ENCODE peak calls at places on chromosome 22, in ten cellular contexts. J, K, L, G, C, F, M, Z, I and X are unnamed samples.

GRCh38 chr22:38832005-38832978 is 11.5 kb downstream of the NPTXR start:
- DNase-seq in J (no peak), K (no peak), L (no peak), G (no peak), C (no peak), F (no peak), M (no peak), Z (no peak), I (no peak), X (no peak)

GRCh38 chr22:23431337-23432072 is 148.6 kb downstream of the IGLL1 start:
- DNase-seq in J (peak; percentile 2), K (no peak), L (no peak), G (no peak), C (no peak), F (no peak), M (no peak), Z (peak; percentile 94), I (no peak), X (peak; percentile 9)

GRCh38 chr22:44486538-44486937 is 11.5 kb downstream of the RTL6 start:
- DNase-seq in J (no peak), K (no peak), L (no peak), G (no peak), C (no peak), F (peak; percentile 16), M (no peak), Z (no peak), I (no peak), X (no peak)

GRCh38 chr22:17056058-17056457 is 28.7 kb upstream of the IL17RA start:
- DNase-seq in J (no peak), K (no peak), L (no peak), G (no peak), C (no peak), F (no peak), M (no peak), Z (no peak), I (no peak), X (no peak)

GRCh38 chr22:38417252-38418060 is 37.5 kb downstream of the KCNJ4 start:
- DNase-seq in J (no peak), K (no peak), L (no peak), G (no peak), C (no peak), F (no peak), M (no peak), Z (no peak), I (no peak), X (no peak)

GRCh38 chr22:32619614-32620426 is 145.2 kb downstream of the FBXO7 start:
- DNase-seq in J (peak; percentile 49), K (no peak), L (no peak), G (no peak), C (no peak), F (peak; percentile 61), M (no peak), Z (peak; percentile 83), I (no peak), X (no peak)

GRCh38 chr22:35766654-35767580 is 49.2 kb downstream of the APOL5 start:
- DNase-seq in J (peak; percentile 52), K (no peak), L (no peak), G (no peak), C (no peak), F (peak; percentile 57), M (peak; percentile 25), Z (no peak), I (peak; percentile 56), X (peak; percentile 50)

GRCh38 chr22:35632902-35633301 is 15.3 kb upstream of the APOL6 start:
- DNase-seq in J (no peak), K (no peak), L (no peak), G (no peak), C (no peak), F (no peak), M (no peak), Z (no peak), I (no peak), X (no peak)

GRCh38 chr22:32378703-32379272 is 21.1 kb downstream of the RFPL3 start:
- DNase-seq in J (peak; percentile 29), K (no peak), L (no peak), G (no peak), C (peak; percentile 39), F (peak; percentile 24), M (peak; percentile 42), Z (peak; percentile 61), I (peak; percentile 93), X (peak; percentile 51)

GRCh38 chr22:20198527-20199319 is 47.9 kb upstream of the CCDC188 start:
- DNase-seq in J (no peak), K (peak; percentile 34), L (no peak), G (no peak), C (no peak), F (peak; percentile 60), M (no peak), Z (no peak), I (no peak), X (no peak)
- H3K4me3 ChIP-seq in J (no peak overlapping the region), K (no peak overlapping the region), L (no peak overlapping the region), G (no peak overlapping the region), C (no peak overlapping the region), F (no peak overlapping the region), M (no peak overlapping the region), Z (no peak overlapping the region), I (no peak overlapping the region), X (no peak overlapping the region)

GRCh38 chr22:49963647-49964026 is 3.1 kb downstream of the PIM3 start:
- DNase-seq in J (no peak), K (peak; percentile 47), L (no peak), G (no peak), C (peak; percentile 64), F (no peak), M (no peak), Z (no peak), I (no peak), X (no peak)
- H3K4me3 ChIP-seq in J (peak overlapping the region; percentile 82), K (peak overlapping the region; percentile 69), L (no peak overlapping the region), G (peak overlapping the region; percentile 92), C (no peak overlapping the region), F (peak overlapping the region; percentile 81), M (peak overlapping the region; percentile 98), Z (peak overlapping the region; percentile 8), I (no peak overlapping the region), X (peak overlapping the region; percentile 80)

GRCh38 chr22:40953446-40953845 is 2.3 kb downstream of the RBX1 start:
- DNase-seq in J (no peak), K (no peak), L (no peak), G (no peak), C (no peak), F (peak; percentile 46), M (no peak), Z (peak; percentile 4), I (no peak), X (no peak)

GRCh38 chr22:40954095-40954494 is 2.9 kb downstream of the RBX1 start:
- DNase-seq in J (no peak), K (no peak), L (no peak), G (no peak), C (no peak), F (no peak), M (no peak), Z (no peak), I (no peak), X (no peak)

GRCh38 chr22:40951795-40952602 is 821 bp downstream of the RBX1 start:
- DNase-seq in J (peak; percentile 19), K (no peak), L (no peak), G (no peak), C (no peak), F (no peak), M (peak; percentile 17), Z (no peak), I (peak; percentile 23), X (peak; percentile 9)

GRCh38 chr22:40955516-40955915 is 4.3 kb downstream of the RBX1 start:
- DNase-seq in J (peak; percentile 40), K (no peak), L (peak; percentile 60), G (no peak), C (no peak), F (peak; percentile 89), M (no peak), Z (peak; percentile 56), I (no peak), X (no peak)

DNA sequence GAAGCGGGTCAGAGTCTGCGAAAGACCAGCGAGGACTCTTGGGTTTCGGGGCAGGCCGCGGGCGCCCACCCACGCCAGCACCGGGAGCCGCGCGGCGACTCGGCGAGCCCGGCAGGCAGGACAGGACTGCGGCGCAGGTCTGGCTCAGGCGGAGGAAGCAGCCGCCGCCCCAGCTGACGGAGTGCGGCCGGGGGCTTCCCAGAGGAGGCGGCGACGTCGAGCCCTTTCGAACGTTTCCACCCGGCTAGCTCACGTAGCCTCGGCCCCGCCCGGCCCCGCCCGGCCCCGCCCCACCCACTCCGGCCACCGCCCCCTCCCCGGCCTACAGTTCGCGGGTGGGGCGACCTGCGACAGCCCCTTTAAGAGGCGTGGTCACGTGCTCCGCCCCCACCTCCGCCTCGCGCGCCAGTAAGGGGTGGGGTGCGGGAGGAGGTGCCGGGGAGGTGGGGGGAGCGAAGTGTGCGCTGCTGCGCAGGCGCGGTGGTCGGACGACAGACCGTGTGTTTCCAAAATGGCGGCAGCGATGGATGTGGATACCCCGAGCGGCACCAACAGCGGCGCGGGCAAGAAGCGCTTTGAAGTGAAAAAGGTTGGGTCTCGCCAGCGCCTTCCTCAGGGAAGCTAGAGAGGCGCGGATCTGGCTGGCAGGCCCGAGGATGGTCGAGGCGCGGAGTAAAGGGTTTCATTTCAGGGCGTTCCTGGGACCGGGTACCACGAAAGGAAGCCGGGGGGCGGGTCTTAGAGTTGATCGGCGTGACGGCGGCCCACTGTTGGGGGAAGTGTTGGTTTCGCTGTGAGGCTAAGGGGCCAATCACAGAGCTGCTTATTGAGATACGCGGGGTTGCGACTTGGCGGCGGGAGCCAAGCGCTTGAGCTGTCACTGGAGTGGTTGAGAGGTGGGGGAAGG is at the start of gene RBX1:
- DNase-seq in J (peak; percentile 99), K (peak; percentile 98), L (peak; percentile 76), G (peak; percentile 94), C (peak; percentile 100), F (peak; percentile 99), M (peak; percentile 93), Z (peak; percentile 99), I (peak; percentile 99), X (peak; percentile 99)
- H3K4me3 ChIP-seq in J (peak within 1 kb of the TSS; percentile 92), K (peak within 1 kb of the TSS; percentile 80), L (peak within 1 kb of the TSS; percentile 85), G (peak within 1 kb of the TSS; percentile 87), C (peak within 1 kb of the TSS; percentile 66), F (peak within 1 kb of the TSS; percentile 86), M (peak within 1 kb of the TSS; percentile 69), Z (peak within 1 kb of the TSS; percentile 96), I (peak within 1 kb of the TSS; percentile 92), X (peak within 1 kb of the TSS; percentile 89)

GRCh38 chr22:20017622-20017958 is 967 bp upstream of the ARVCF start:
- DNase-seq in J (no peak), K (no peak), L (no peak), G (no peak), C (no peak), F (no peak), M (no peak), Z (no peak), I (no peak), X (no peak)

GRCh38 chr22:20020533-20021195 is at the start of gene TANGO2:
- DNase-seq in J (peak; percentile 87), K (peak; percentile 92), L (peak; percentile 50), G (no peak), C (peak; percentile 96), F (peak; percentile 90), M (peak; percentile 72), Z (peak; percentile 89), I (peak; percentile 94), X (peak; percentile 93)

GRCh38 chr22:20021196-20022181 is 579 bp downstream of the TANGO2 start:
- DNase-seq in J (peak; percentile 46), K (peak; percentile 52), L (peak; percentile 10), G (no peak), C (peak; percentile 45), F (peak; percentile 33), M (no peak), Z (no peak), I (no peak), X (peak; percentile 22)

GRCh38 chr22:20018001-20018400 is 1.4 kb upstream of the ARVCF start:
- DNase-seq in J (no peak), K (no peak), L (no peak), G (no peak), C (no peak), F (no peak), M (no peak), Z (no peak), I (no peak), X (no peak)

GRCh38 chr22:20019661-20020532 is 1.0 kb upstream of the TANGO2 start:
- DNase-seq in J (no peak), K (no peak), L (no peak), G (no peak), C (no peak), F (no peak), M (no peak), Z (no peak), I (no peak), X (no peak)
- H3K4me3 ChIP-seq in J (peak overlapping the region; percentile 57), K (peak overlapping the region; percentile 89), L (no peak overlapping the region), G (peak overlapping the region; percentile 72), C (no peak overlapping the region), F (peak overlapping the region; percentile 55), M (peak overlapping the region; percentile 53), Z (peak overlapping the region; percentile 66), I (peak overlapping the region; percentile 89), X (peak overlapping the region; percentile 64)